ENCODE peak calls at places on chromosomes 11 and 22, in six cellular contexts. S, W, H, B, D and M are unnamed samples. For H3K4me1, the result is how much of the 10 kb centered on the place peaks cover.

GRCh38 chr11:65208785-65209710 is 27.3 kb downstream of the CAPN1 start:
- DNase-seq in S (no peak), W (no peak), H (peak), B (no peak), D (no peak), M (no peak)

GRCh38 chr22:45996241-45997076 is 19.5 kb upstream of the WNT7B start:
- DNase-seq in S (no peak), W (peak), H (no peak), B (peak), D (no peak), M (no peak)

GRCh38 chr11:95599959-95600586 is 189.5 kb downstream of the FAM76B start:
- DNase-seq in S (no peak), W (no peak), H (no peak), B (no peak), D (no peak), M (no peak)

GRCh38 chr11:8767466-8768142 is 85.0 kb downstream of the RPL27A start:
- DNase-seq in S (no peak), W (no peak), H (no peak), B (no peak), D (peak), M (no peak)

GRCh38 chr11:63866211-63866610 is 27.3 kb downstream of the MARK2 start:
- DNase-seq in S (peak), W (no peak), H (no peak), B (peak), D (peak), M (no peak)

GRCh38 chr22:39520874-39521857 is 804 bp downstream of the ATF4 start:
- DNase-seq in S (peak), W (peak), H (peak), B (peak), D (peak), M (no peak)

GRCh38 chr22:48799227-48799970 is 1028.3 kb downstream of the BRD1 start:
- DNase-seq in S (no peak), W (no peak), H (no peak), B (no peak), D (no peak), M (no peak)

GRCh38 chr22:44523981-44524759 is 26.1 kb upstream of the RTL6 start:
- DNase-seq in S (no peak), W (peak), H (peak), B (no peak), D (no peak), M (no peak)

GRCh38 chr11:37184371-37184770 is 586.3 kb upstream of the RAG2 start:
- DNase-seq in S (no peak), W (no peak), H (no peak), B (no peak), D (no peak), M (no peak)

GRCh38 chr22:17997456-17997855 is 26.9 kb downstream of the MICAL3 start:
- DNase-seq in S (no peak), W (no peak), H (no peak), B (no peak), D (peak), M (no peak)

GRCh38 chr11:37689951-37690350 is 1091.9 kb upstream of the RAG2 start:
- DNase-seq in S (no peak), W (no peak), H (no peak), B (no peak), D (no peak), M (no peak)

GRCh38 chr11:120210651-120211521 is at the start of gene OAF:
- DNase-seq in S (peak), W (peak), H (peak), B (peak), D (peak), M (no peak)

GRCh38 chr22:46578251-46578823 is 40.9 kb upstream of the CELSR1 start:
- DNase-seq in S (no peak), W (no peak), H (no peak), B (no peak), D (no peak), M (no peak)

GRCh38 chr11:24093410-24093809 is 403.4 kb upstream of the LUZP2 start:
- DNase-seq in S (no peak), W (no peak), H (no peak), B (no peak), D (no peak), M (no peak)

GRCh38 chr11:132080121-132080520 is 709.7 kb downstream of the NTM start:
- DNase-seq in S (no peak), W (no peak), H (no peak), B (no peak), D (peak), M (no peak)

GRCh38 chr11:71582309-71582895 is at the start of gene KRTAP5-11:
- DNase-seq in S (no peak), W (no peak), H (no peak), B (no peak), D (no peak), M (no peak)

GRCh38 chr11:42311944-42312343 is 852.5 kb upstream of the LRRC4C start:
- DNase-seq in S (no peak), W (no peak), H (no peak), B (no peak), D (peak), M (no peak)

GRCh38 chr22:50246242-50247175 is 1.7 kb upstream of the TUBGCP6 start:
- DNase-seq in S (no peak), W (peak), H (no peak), B (no peak), D (peak), M (no peak)

GRCh38 chr22:50249382-50250248 is 1.4 kb downstream of the HDAC10 start:
- DNase-seq in S (no peak), W (peak), H (no peak), B (no peak), D (no peak), M (no peak)

GRCh38 chr22:50250249-50250554 is 863 bp downstream of the HDAC10 start:
- DNase-seq in S (no peak), W (no peak), H (no peak), B (no peak), D (no peak), M (no peak)

GRCh38 chr22:50247748-50248147 is 2.9 kb upstream of the TUBGCP6 start:
- DNase-seq in S (no peak), W (peak), H (peak), B (peak), D (peak), M (no peak)

DNA sequence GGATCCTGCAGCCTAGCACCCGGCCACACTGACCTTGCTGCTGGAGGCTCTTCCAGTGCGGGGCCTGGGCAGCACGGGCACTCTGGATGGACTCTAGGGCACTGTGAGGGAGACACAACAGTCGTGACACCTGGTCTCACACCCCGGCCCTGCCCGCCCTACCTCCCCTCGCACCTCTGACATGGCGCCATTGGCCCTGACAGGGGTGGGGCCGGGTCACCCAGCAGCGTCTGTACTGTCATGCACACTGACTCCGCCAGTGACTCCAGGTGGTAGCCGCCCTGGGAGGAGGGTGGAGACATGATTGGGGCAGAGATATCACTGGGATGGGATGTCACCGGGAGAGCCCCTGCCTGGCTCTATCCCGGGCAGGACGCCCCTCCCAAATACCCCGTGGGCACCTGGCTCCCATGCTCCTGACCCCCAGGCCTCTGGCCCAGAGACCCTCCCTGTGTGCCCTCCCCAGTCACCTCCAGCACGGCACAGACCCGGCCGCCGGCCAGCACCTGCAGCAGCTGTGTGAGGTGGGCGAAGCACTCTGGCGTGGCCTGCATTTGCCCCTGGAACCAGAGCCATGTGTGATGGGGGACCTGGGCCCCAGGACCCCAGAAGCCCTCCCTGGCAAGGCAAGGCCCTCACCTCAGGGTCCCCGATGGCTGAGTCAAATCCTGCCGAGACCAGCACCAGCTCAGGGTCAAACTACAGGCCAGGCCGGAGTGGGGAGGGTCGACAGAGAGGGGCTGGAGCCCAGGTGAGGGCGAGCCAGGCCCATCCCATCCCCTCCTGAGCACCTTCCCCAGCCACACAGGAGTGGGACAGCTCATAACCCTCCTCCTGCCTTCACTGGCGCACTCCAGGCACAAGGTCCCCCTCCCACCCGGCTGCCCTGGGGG is 2.6 kb downstream of the HDAC10 start:
- DNase-seq in S (no peak), W (peak), H (no peak), B (no peak), D (no peak), M (no peak)
- H3K4me1 ChIP-seq in S (under half), W (under half), H (under half), B (under half), D (under half), M (half or more)

GRCh38 chr11:133403900-133404299 is 128.4 kb downstream of the OPCML start:
- DNase-seq in S (no peak), W (no peak), H (peak), B (no peak), D (no peak), M (no peak)
- TF ChIP-seq CTCF in S (no peak), W (no peak), H (peak), B (no peak), D (peak), M (no peak)

DNA sequence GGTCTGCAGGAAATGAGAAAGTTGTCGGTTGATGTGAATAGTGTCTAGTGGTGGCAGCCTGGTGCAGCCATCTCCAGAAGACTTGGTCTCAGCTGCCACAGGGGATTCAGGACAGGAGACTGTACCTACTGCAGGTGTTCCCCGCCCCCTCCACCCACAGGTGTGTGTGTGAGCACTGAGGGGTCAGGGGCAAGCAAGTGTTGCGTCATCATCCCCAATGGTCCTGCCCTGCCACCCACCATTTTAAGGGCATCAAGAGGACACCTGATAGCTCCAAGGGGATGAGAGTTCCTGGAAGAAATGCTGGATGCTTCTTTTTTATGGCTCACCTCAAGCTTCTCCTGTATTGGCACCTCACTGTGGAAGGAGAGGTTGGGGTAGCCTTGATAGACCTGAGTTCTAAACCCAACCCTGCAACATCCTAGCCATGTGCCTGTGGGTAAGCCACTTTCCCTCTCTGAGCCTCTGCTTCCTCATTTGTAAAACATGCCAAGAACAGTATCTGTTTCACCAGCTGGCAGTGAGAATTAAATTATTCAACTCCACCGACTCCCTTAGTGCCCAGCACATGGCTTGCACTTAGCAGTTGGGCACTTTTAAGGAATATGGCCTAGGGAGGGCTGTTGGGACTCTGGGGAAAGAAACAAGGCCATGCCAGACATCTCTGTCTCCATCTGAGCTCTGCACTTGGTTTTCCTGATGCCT is 6.1 kb downstream of the C11orf91 start:
- DNase-seq in S (no peak), W (no peak), H (no peak), B (no peak), D (no peak), M (no peak)
- H3K27ac ChIP-seq in S (no peak), W (no peak), H (no peak), B (no peak), D (peak), M (no peak)

DNA sequence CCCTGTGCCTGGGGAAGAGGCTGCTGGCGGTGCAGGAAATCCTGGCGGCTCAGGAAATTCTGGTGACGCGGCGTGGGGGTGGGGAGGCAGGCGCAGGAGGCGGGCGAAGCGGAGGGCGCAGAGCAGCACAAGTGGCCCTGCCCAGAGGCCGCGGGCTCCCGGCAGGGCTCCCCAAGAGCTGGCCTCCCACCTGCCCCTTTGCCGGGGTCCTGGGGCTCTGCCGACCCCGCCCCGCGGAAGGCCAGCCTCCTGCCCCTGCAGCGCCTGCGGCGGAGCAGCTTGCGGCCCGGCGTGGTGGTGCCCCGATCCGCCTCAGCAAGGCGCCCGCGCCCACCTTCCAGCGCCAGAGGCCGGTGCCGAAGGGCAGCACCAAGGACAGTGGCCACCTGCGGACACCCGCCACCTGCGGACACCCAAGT is 100.2 kb upstream of the OR4C13 start:
- DNase-seq in S (no peak), W (no peak), H (no peak), B (no peak), D (no peak), M (no peak)
- H3K4me1 ChIP-seq in S (under half), W (under half), H (under half), B (under half), D (under half), M (under half)